ENCODE peak calls at places on chromosomes 13 and 19, in four cellular contexts. F is activated CD8-positive, alpha-beta T cell treated with anti-CD3 and anti-CD28 coated beads for 36 hours; B is tibial nerve; P is choroid plexus epithelial cell. W is an unnamed sample.

GRCh38 chr19:44003461-44004134 is 841 bp downstream of the ZNF230 start:
- DNase-seq in B (no peak), F (peak; percentile 25), P (peak; percentile 11), W (peak; percentile 40)

GRCh38 chr13:40476175-40476958 is 190.1 kb downstream of the FOXO1 start:
- DNase-seq in F (no peak), B (no peak), P (no peak), W (no peak)

GRCh38 chr13:43377149-43377548 is 353.8 kb downstream of the DNAJC15 start:
- DNase-seq in B (no peak), P (peak; percentile 13), F (no peak), W (no peak)

GRCh38 chr13:80340643-80341097 is 256 bp downstream of the SPRY2 start:
- DNase-seq in B (peak; percentile 39), P (peak; percentile 79), F (peak; percentile 8), W (peak; percentile 46)

GRCh38 chr13:85693889-85694511 is 105.2 kb downstream of the SLITRK6 start:
- DNase-seq in F (no peak), B (no peak), P (peak; percentile 31), W (no peak)

GRCh38 chr13:96958286-96958891 is 35.9 kb downstream of the OXGR1 start:
- DNase-seq in B (peak; percentile 56), P (peak; percentile 61), F (peak; percentile 9), W (peak; percentile 13)

GRCh38 chr19:33486936-33487793 is 34.4 kb downstream of the PEPD start:
- DNase-seq in F (no peak), P (no peak), B (no peak), W (no peak)

GRCh38 chr19:10074153-10074552 is 12.0 kb upstream of the SHFL start:
- DNase-seq in F (peak; percentile 71), B (no peak), P (peak; percentile 50), W (peak; percentile 51)

GRCh38 chr13:98976338-98976737 is 1.5 kb downstream of the DOCK9 start:
- DNase-seq in B (no peak), F (no peak), P (peak; percentile 82), W (no peak)

GRCh38 chr13:28622286-28622685 is 36.6 kb upstream of the POMP start:
- DNase-seq in P (no peak), F (no peak), B (peak; percentile 42), W (no peak)

GRCh38 chr13:73228546-73228945 is 169.7 kb downstream of the KLF5 start:
- DNase-seq in F (peak; percentile 42), B (no peak), P (peak; percentile 54), W (no peak)

GRCh38 chr13:27125357-27126282 is 46.0 kb downstream of the USP12 start:
- DNase-seq in P (peak; percentile 60), F (no peak), B (no peak), W (no peak)
- TF ChIP-seq CTCF in P (no peak), F (no peak), B (no peak), W (no peak)

GRCh38 chr19:31249217-31249616 is 100.0 kb downstream of the TSHZ3 start:
- DNase-seq in P (no peak), F (no peak), B (no peak), W (no peak)
- TF ChIP-seq CTCF in P (peak; percentile 22), F (no peak), B (no peak), W (no peak)

DNA sequence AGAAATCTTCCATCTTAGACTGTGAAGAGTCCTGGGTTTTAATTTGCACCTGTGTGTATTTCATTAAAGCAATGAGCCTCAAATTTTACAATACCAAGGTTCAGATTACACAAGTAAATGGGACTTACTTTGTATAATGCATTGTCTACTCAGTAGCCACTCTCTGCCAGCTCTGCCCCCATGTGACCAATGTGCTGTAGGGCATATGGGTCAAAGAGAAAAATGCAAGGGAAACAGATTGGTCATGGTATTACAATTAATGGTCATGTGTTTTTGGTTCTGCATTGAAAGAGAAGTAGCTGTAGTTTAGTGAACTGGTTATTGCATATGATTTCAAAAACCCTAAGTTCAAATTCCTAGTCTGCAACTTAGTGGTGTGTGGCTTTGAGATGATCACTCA is 545.5 kb downstream of the SUCLA2 start:
- DNase-seq in B (no peak), F (no peak), P (peak; percentile 13), W (no peak)
- TF ChIP-seq CTCF in B (no peak), F (no peak), P (no peak), W (no peak)

DNA sequence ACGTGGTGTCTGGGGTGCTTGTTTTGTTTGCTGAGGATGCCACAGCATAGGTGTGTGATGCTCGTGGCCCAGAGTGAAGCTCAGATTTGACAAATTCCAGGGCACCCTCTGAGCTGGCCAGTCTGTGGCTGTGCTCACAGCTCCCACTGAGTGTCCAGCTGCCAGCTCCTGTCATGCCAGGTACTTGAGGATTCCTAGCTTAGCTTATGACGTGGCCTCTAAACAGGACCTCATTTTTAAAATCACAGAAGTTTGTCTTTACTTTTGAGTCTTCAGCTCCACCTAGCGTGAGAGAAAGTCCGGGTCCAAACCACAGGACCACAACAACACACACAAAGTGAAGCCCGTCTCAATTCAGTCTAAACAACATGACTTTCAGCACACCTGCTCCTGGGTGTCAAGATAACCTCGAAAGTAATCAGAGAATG is 117.3 kb downstream of the RAB20 start:
- DNase-seq in P (peak; percentile 89), B (peak; percentile 43), F (no peak), W (peak; percentile 57)
- TF ChIP-seq CTCF in P (peak; percentile 74), B (peak; percentile 30), F (no peak), W (peak; percentile 41)

GRCh38 chr19:49140951-49141350 is 14.2 kb downstream of the HRC start:
- DNase-seq in P (no peak), B (no peak), F (no peak), W (no peak)
- TF ChIP-seq CTCF in P (no peak), B (no peak), F (no peak), W (no peak)

GRCh38 chr19:49064768-49065611 is at the start of gene NTF4:
- DNase-seq in B (no peak), F (no peak), P (no peak), W (no peak)
- TF ChIP-seq CTCF in B (no peak), F (no peak), P (no peak), W (no peak)

GRCh38 chr13:21109168-21109567 is 47.8 kb upstream of the LATS2 start:
- DNase-seq in F (no peak), P (no peak), B (no peak), W (no peak)
- TF ChIP-seq CTCF in F (no peak), P (no peak), B (no peak), W (no peak)

GRCh38 chr13:45341799-45342584 is 1.0 kb upstream of the TPT1 start:
- DNase-seq in F (no peak), B (peak; percentile 45), P (peak; percentile 52), W (no peak)

GRCh38 chr13:45339399-45339798 is 1.6 kb downstream of the TPT1 start:
- DNase-seq in P (no peak), F (no peak), B (no peak), W (no peak)

GRCh38 chr13:45339867-45340266 is 1.1 kb downstream of the TPT1 start:
- DNase-seq in P (no peak), B (no peak), F (peak; percentile 65), W (no peak)

GRCh38 chr13:45341034-45341798 is at the start of gene TPT1:
- DNase-seq in P (peak; percentile 99), B (peak; percentile 97), F (peak; percentile 99), W (peak; percentile 100)

GRCh38 chr13:45340422-45341033 is 455 bp downstream of the TPT1 start:
- DNase-seq in P (peak; percentile 96), B (peak; percentile 86), F (peak; percentile 88), W (peak; percentile 65)
- TF ChIP-seq CTCF in P (peak; percentile 64), B (peak; percentile 87), F (peak; percentile 59), W (peak; percentile 21)

GRCh38 chr19:38542040-38542439 is 75.7 kb downstream of the MAP4K1 start:
- DNase-seq in F (no peak), B (no peak), P (no peak), W (no peak)

GRCh38 chr19:38543286-38543806 is 74.4 kb downstream of the MAP4K1 start:
- DNase-seq in B (no peak), P (no peak), F (no peak), W (no peak)

GRCh38 chr19:38545596-38545995 is 72.2 kb downstream of the MAP4K1 start:
- DNase-seq in F (no peak), B (no peak), P (peak; percentile 11), W (no peak)

GRCh38 chr19:38544569-38545315 is 73.0 kb downstream of the MAP4K1 start:
- DNase-seq in F (no peak), B (no peak), P (peak; percentile 30), W (no peak)

DNA sequence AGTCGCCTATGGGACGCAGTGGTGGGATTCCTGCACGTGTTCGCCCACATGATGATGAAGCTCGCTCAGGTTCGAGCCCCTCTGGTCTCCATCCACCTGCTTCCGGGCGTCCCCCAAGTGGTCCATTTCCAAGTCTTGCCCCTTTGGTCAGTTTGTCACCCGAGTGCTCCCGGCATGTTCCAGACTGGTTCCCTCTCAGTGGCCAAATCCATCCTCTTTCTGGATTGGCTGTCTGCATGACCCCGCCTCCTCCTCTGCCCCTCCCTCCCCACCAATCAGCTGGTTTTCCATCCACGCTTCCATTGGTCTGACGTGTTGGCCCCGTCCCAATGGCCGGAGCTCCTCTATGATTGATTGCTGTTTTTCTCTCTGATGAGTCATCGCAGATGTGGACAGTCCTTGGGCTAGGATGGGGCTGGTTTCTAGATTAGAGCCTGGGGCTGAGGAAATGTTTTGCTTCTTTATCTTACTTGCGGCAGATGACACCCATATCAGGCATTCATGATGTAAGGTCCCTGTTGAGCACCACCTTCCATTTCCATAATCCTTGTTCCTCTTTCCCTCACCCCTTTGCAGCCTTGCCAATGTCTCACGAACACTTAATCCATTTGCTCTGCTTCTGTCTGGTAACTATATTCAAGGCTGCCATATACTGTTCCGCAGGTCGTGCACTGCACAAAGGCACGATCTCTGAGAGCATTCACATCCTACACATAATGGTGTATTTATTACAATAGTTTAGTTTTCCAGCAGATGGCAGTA is 73.8 kb downstream of the MAP4K1 start:
- DNase-seq in F (peak; percentile 50), P (peak; percentile 89), B (peak; percentile 9), W (peak; percentile 80)
- TF ChIP-seq CTCF in F (peak; percentile 68), P (peak; percentile 67), B (peak; percentile 76), W (peak; percentile 38)